ENCODE peak calls at places on chromosomes 2 and 18, in four cellular contexts. N, E, B and J are unnamed samples.
A peak's percentile ranks its signal among the peaks of the same experiment; 100 is the strongest.

GRCh38 chr18:48290162-48290926 is 118.8 kb downstream of the ZBTB7C start:
- DNase-seq in N (no peak), E (no peak), B (no peak), J (no peak)

GRCh38 chr2:68463287-68463877 is 3.7 kb downstream of the FBXO48 start:
- DNase-seq in N (no peak), E (no peak), B (no peak), J (no peak)

GRCh38 chr2:10256031-10256524 is 46.6 kb upstream of the HPCAL1 start:
- DNase-seq in N (no peak), E (no peak), B (peak; percentile 62), J (no peak)

GRCh38 chr2:237154050-237154638 is 68.5 kb downstream of the COPS8 start:
- DNase-seq in N (no peak), E (no peak), B (no peak), J (peak; percentile 34)

GRCh38 chr18:49948975-49949374 is 135.6 kb upstream of the ACAA2 start:
- DNase-seq in N (no peak), E (no peak), B (no peak), J (no peak)

GRCh38 chr2:48205137-48205798 is 299.0 kb upstream of the FBXO11 start:
- DNase-seq in N (peak; percentile 48), E (no peak), B (no peak), J (no peak)

GRCh38 chr2:220335591-220335915 is 708.1 kb downstream of the SLC4A3 start:
- DNase-seq in N (no peak), E (no peak), B (no peak), J (no peak)

GRCh38 chr2:43221660-43222471 is 4.5 kb downstream of the ZFP36L2 start:
- DNase-seq in N (no peak), E (peak; percentile 88), B (peak; percentile 93), J (no peak)

GRCh38 chr2:130372833-130373807 is 17.3 kb downstream of the PTPN18 start:
- DNase-seq in N (no peak), E (no peak), B (peak; percentile 83), J (no peak)

GRCh38 chr2:20429528-20429927 is 17.3 kb upstream of the RHOB start:
- DNase-seq in N (no peak), E (no peak), B (no peak), J (no peak)

GRCh38 chr2:176535480-176536113 is 266.4 kb downstream of the MTX2 start:
- DNase-seq in N (no peak), E (no peak), B (no peak), J (no peak)

GRCh38 chr18:65755616-65756015 is 4.8 kb downstream of the CDH7 start:
- DNase-seq in N (no peak), E (no peak), B (no peak), J (no peak)

GRCh38 chr2:217986256-217986961 is 16.4 kb downstream of the TNS1 start:
- DNase-seq in N (no peak), E (no peak), B (peak; percentile 43), J (no peak)

GRCh38 chr2:217987391-217987790 is 15.4 kb downstream of the TNS1 start:
- DNase-seq in N (no peak), E (no peak), B (no peak), J (no peak)

GRCh38 chr2:217989221-217989948 is 13.4 kb downstream of the TNS1 start:
- DNase-seq in N (no peak), E (no peak), B (peak; percentile 58), J (no peak)

GRCh38 chr2:217988840-217989204 is 14.0 kb downstream of the TNS1 start:
- DNase-seq in N (no peak), E (no peak), B (no peak), J (no peak)

DNA sequence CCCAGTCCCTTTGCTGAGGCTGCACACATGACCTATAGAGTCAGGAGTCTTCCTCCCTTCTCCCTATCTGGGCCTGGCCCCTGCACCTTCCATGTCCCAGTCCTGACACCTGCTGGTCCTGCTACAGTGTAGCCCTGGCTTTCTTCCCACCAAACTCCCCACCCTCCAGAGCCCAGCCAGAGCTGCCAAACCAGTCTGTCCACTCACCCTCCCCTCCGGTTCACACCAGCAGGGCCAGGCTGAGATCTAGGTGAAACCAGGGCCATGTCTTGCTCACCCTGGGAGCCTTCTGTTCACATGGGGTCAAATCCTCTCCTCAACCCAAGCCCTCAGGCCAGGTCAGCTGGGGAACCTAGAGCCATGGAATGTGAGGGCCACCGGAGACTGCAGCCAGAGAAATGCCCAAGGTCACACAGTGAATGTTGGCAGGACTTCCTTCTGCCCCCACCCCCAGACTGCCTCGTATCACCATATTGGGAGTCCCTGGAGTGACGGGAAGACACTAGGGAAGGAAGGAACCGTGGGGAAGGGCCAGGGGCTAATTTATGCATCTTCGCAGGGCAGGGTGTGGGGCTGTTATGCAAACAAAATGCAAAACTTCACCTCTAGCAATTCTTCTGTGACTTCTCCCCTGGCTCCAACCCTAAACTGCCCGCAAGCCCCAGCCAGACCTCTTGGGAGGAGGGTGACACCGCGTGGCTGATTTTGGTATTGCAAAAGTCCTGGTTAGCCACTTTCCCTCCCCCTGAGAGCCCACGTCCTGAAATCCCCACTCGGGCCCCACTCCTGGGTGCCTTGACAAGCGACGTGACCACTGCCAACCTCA is 14.6 kb downstream of the TNS1 start:
- DNase-seq in N (no peak), E (peak; percentile 96), B (peak; percentile 87), J (peak; percentile 78)
- TF ChIP-seq POLR2AphosphoS5 in N (no peak), E (peak; percentile 91), B (peak; percentile 61), J (no peak)

GRCh38 chr2:231680992-231681852 is 27.1 kb upstream of the PTMA start:
- DNase-seq in N (no peak), E (peak; percentile 70), B (peak; percentile 85), J (peak; percentile 95)
- TF ChIP-seq POLR2AphosphoS5 in N (peak; percentile 65), E (no peak), B (peak; percentile 79), J (no peak)

DNA sequence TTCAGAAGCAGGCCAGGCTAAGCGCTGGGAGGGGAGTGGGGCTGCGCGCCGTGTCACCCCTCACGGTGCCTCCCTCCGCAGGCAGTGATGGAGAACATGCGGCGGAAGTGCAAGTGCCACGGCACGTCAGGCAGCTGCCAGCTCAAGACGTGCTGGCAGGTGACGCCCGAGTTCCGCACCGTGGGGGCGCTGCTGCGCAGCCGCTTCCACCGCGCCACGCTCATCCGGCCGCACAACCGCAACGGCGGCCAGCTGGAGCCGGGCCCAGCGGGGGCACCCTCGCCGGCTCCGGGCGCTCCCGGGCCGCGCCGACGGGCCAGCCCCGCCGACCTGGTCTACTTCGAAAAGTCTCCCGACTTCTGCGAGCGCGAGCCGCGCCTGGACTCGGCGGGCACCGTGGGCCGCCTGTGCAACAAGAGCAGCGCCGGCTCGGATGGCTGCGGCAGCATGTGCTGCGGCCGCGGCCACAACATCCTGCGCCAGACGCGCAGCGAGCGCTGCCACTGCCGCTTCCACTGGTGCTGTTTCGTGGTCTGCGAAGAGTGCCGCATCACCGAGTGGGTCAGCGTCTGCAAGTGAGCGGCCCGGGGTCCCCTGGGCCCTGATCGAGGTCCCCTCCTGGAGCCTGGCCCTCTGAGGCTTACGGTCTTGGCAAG is 12.2 kb downstream of the WNT10A start:
- DNase-seq in N (peak; percentile 80), E (peak; percentile 68), B (peak; percentile 97), J (peak; percentile 78)
- TF ChIP-seq POLR2AphosphoS5 in N (peak; percentile 52), E (peak; percentile 40), B (peak; percentile 89), J (peak; percentile 23)

GRCh38 chr2:231604101-231604684 is 11.5 kb downstream of the TEX44 start:
- DNase-seq in N (no peak), E (peak; percentile 28), B (peak; percentile 88), J (no peak)
- TF ChIP-seq POLR2AphosphoS5 in N (peak; percentile 69), E (peak; percentile 10), B (no peak), J (no peak)

GRCh38 chr2:162211747-162212146 is 31.5 kb downstream of the FAP start:
- DNase-seq in N (no peak), E (no peak), B (no peak), J (no peak)
- TF ChIP-seq POLR2AphosphoS5 in N (no peak), E (no peak), B (no peak), J (no peak)

DNA sequence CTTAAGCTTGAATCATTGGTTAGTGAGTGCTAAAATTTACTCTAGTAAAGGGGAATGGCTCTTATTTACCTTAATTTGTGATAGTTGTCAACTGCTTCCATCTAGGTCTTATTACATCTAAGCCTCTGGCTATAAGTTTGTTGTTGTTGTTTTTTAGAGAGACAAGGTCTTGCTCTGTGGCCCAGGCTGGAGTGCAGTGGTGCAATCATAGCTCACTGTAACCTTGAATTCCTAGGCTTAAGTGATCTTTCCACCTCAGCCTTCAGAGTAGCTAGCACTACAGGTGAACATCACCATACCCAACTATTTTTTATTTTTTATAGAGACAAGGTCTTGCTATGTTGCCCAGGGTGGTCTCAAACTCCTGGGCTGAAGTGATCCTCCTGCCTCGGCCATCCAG is 6.6 kb downstream of the HADHA start:
- DNase-seq in N (no peak), E (no peak), B (no peak), J (no peak)
- TF ChIP-seq POLR2AphosphoS5 in N (no peak), E (no peak), B (no peak), J (no peak)

DNA sequence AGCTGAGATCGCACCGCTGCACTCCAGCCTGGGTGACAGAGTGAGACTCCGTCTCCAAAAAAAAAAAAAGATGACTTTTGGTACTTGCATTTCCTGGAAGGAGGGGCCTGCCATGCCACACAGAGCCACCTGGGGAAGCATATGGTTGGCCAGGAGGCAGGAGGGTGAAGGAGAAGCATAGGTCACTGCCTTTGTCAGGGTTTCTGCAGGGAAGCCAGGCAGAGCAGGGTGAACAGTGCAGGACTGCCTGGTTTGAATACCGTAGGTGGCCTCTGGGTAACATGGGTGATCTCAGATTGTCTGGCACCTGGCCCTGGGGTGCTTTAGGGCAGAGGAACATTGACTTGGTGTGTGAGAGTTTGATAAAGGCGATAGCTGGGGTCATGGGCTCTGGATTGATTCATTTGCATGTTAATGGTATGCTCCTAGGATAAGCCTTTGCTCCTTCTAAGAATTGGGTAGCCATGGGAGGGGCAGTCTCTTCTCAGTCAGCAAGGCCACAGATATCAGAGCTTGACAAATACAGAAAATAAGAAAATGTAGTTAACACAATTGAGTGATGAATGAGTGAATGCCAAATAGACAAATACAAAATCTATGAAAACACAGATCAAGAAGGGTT is 124.0 kb upstream of the SEC11C start:
- DNase-seq in N (no peak), E (no peak), B (no peak), J (no peak)
- TF ChIP-seq POLR2AphosphoS5 in N (no peak), E (no peak), B (no peak), J (no peak)

GRCh38 chr2:102240640-102241370 is 54.0 kb downstream of the IL1RL2 start:
- DNase-seq in N (peak; percentile 88), E (peak; percentile 93), B (peak; percentile 98), J (peak; percentile 70)
- TF ChIP-seq POLR2AphosphoS5 in N (no peak), E (peak; percentile 91), B (peak; percentile 83), J (no peak)

GRCh38 chr2:208296610-208297009 is 30.6 kb downstream of the PIKFYVE start:
- DNase-seq in N (no peak), E (no peak), B (no peak), J (no peak)
- TF ChIP-seq POLR2AphosphoS5 in N (no peak), E (no peak), B (no peak), J (no peak)